ENCODE peak calls at places on chromosomes 7 and 10, in seven cellular contexts. One of them, this sample, is unnamed.
A peak's percentile ranks its signal among the peaks of the same experiment; 100 is the strongest.

GRCh38 chr7:70620333-70621055 is 511.4 kb upstream of the GALNT17 start:
- DNase-seq in H1: no peak
- DNase-seq in K562: no peak
- DNase-seq in SK-N-SH: no peak
- DNase-seq in GM12891: no peak
- DNase-seq in GM12878: no peak
- DNase-seq in HepG2: no peak
- DNase-seq in this sample: no peak

GRCh38 chr7:101691822-101692384 is 62.8 kb upstream of the MYL10 start:
- DNase-seq in HepG2: peak; percentile 38
- DNase-seq in GM12878: no peak
- DNase-seq in SK-N-SH: no peak
- DNase-seq in GM12891: no peak
- DNase-seq in H1: no peak
- DNase-seq in K562: no peak
- DNase-seq in this sample: no peak

GRCh38 chr7:13551503-13551902 is 438.0 kb downstream of the ETV1 start:
- DNase-seq in SK-N-SH: no peak
- DNase-seq in H1: no peak
- DNase-seq in GM12878: no peak
- DNase-seq in GM12891: no peak
- DNase-seq in K562: no peak
- DNase-seq in HepG2: no peak
- DNase-seq in this sample: no peak

GRCh38 chr7:34493752-34494151 is 164.3 kb upstream of the NPSR1 start:
- DNase-seq in SK-N-SH: no peak
- DNase-seq in HepG2: no peak
- DNase-seq in GM12891: no peak
- DNase-seq in K562: no peak
- DNase-seq in H1: no peak
- DNase-seq in GM12878: no peak
- DNase-seq in this sample: no peak

GRCh38 chr10:12728569-12728968 is 272.9 kb downstream of the CCDC3 start:
- DNase-seq in GM12891: no peak
- DNase-seq in K562: no peak
- DNase-seq in GM12878: no peak
- DNase-seq in HepG2: no peak
- DNase-seq in SK-N-SH: no peak
- DNase-seq in H1: no peak
- DNase-seq in this sample: no peak

GRCh38 chr7:134809611-134810010 is 30.2 kb downstream of the CALD1 start:
- DNase-seq in SK-N-SH: no peak
- DNase-seq in GM12891: no peak
- DNase-seq in GM12878: no peak
- DNase-seq in K562: no peak
- DNase-seq in HepG2: no peak
- DNase-seq in H1: no peak
- DNase-seq in this sample: no peak

GRCh38 chr10:59741048-59741447 is 12.2 kb downstream of the MRLN start:
- DNase-seq in HepG2: no peak
- DNase-seq in K562: no peak
- DNase-seq in H1: no peak
- DNase-seq in SK-N-SH: no peak
- DNase-seq in GM12878: no peak
- DNase-seq in GM12891: no peak
- DNase-seq in this sample: no peak

GRCh38 chr7:148918058-148918596 is 34.0 kb upstream of the EZH2 start:
- DNase-seq in GM12891: no peak
- DNase-seq in HepG2: no peak
- DNase-seq in SK-N-SH: no peak
- DNase-seq in H1: no peak
- DNase-seq in GM12878: no peak
- DNase-seq in K562: no peak
- DNase-seq in this sample: no peak

GRCh38 chr7:1748076-1748750 is 78.1 kb downstream of the ELFN1 start:
- DNase-seq in H1: no peak
- DNase-seq in GM12878: no peak
- DNase-seq in GM12891: no peak
- DNase-seq in HepG2: no peak
- DNase-seq in K562: no peak
- DNase-seq in SK-N-SH: no peak
- DNase-seq in this sample: no peak

GRCh38 chr7:5755704-5756131 is 25.7 kb downstream of the RNF216 start:
- DNase-seq in K562: peak; percentile 61
- DNase-seq in GM12878: no peak
- DNase-seq in SK-N-SH: no peak
- DNase-seq in H1: no peak
- DNase-seq in GM12891: no peak
- DNase-seq in HepG2: no peak
- DNase-seq in this sample: no peak

GRCh38 chr7:136509466-136509865 is 359.0 kb upstream of the CHRM2 start:
- DNase-seq in H1: no peak
- DNase-seq in GM12878: no peak
- DNase-seq in SK-N-SH: no peak
- DNase-seq in HepG2: no peak
- DNase-seq in GM12891: no peak
- DNase-seq in K562: no peak
- DNase-seq in this sample: no peak

GRCh38 chr7:6159097-6159483 is 113.3 kb downstream of the CYTH3 start:
- DNase-seq in GM12891: no peak
- DNase-seq in H1: no peak
- DNase-seq in GM12878: no peak
- DNase-seq in SK-N-SH: peak; percentile 65
- DNase-seq in HepG2: no peak
- DNase-seq in K562: no peak
- DNase-seq in this sample: no peak

GRCh38 chr10:71035511-71036278 is 147.3 kb upstream of the PCBD1 start:
- DNase-seq in H1: no peak
- DNase-seq in K562: no peak
- DNase-seq in HepG2: no peak
- DNase-seq in GM12878: no peak
- DNase-seq in GM12891: no peak
- DNase-seq in SK-N-SH: peak; percentile 73
- DNase-seq in this sample: no peak

GRCh38 chr10:131750171-131750895 is 150.5 kb upstream of the PPP2R2D start:
- DNase-seq in SK-N-SH: no peak
- DNase-seq in GM12878: no peak
- DNase-seq in HepG2: no peak
- DNase-seq in GM12891: no peak
- DNase-seq in H1: no peak
- DNase-seq in K562: no peak
- DNase-seq in this sample: no peak

GRCh38 chr7:101553018-101553770 is 75.9 kb downstream of the MYL10 start:
- DNase-seq in HepG2: no peak
- DNase-seq in GM12878: no peak
- DNase-seq in GM12891: no peak
- DNase-seq in SK-N-SH: peak; percentile 50
- DNase-seq in K562: peak; percentile 6
- DNase-seq in H1: no peak
- DNase-seq in this sample: no peak

GRCh38 chr10:113950268-113950667 is 93.4 kb upstream of the ADRB1 start:
- DNase-seq in HepG2: no peak
- DNase-seq in K562: no peak
- DNase-seq in H1: no peak
- DNase-seq in GM12878: no peak
- DNase-seq in GM12891: no peak
- DNase-seq in SK-N-SH: no peak
- DNase-seq in this sample: no peak

GRCh38 chr7:112572669-112573301 is 92.0 kb downstream of the LSMEM1 start:
- DNase-seq in K562: no peak
- DNase-seq in SK-N-SH: no peak
- DNase-seq in GM12891: no peak
- DNase-seq in GM12878: no peak
- DNase-seq in HepG2: peak; percentile 70
- DNase-seq in H1: no peak
- DNase-seq in this sample: no peak

GRCh38 chr7:2968616-2969397 is 74.9 kb downstream of the CARD11 start:
- DNase-seq in GM12891: no peak
- DNase-seq in SK-N-SH: no peak
- DNase-seq in HepG2: no peak
- DNase-seq in H1: no peak
- DNase-seq in GM12878: no peak
- DNase-seq in K562: no peak
- DNase-seq in this sample: no peak

GRCh38 chr7:159102681-159103381 is 41.8 kb downstream of the VIPR2 start:
- DNase-seq in SK-N-SH: peak; percentile 61
- DNase-seq in H1: no peak
- DNase-seq in HepG2: no peak
- DNase-seq in K562: no peak
- DNase-seq in GM12891: no peak
- DNase-seq in GM12878: no peak
- DNase-seq in this sample: no peak

GRCh38 chr10:126088144-126088543 is 191.8 kb downstream of the FANK1 start:
- DNase-seq in GM12891: no peak
- DNase-seq in SK-N-SH: peak; percentile 35
- DNase-seq in K562: no peak
- DNase-seq in GM12878: no peak
- DNase-seq in HepG2: no peak
- DNase-seq in H1: no peak
- DNase-seq in this sample: no peak

GRCh38 chr10:98168147-98168546 is 33.7 kb downstream of the R3HCC1L start:
- DNase-seq in GM12891: no peak
- DNase-seq in H1: no peak
- DNase-seq in GM12878: no peak
- DNase-seq in SK-N-SH: no peak
- DNase-seq in K562: no peak
- DNase-seq in HepG2: no peak
- DNase-seq in this sample: no peak

GRCh38 chr7:46397591-46397990 is 476.5 kb upstream of the IGFBP3 start:
- DNase-seq in SK-N-SH: no peak
- DNase-seq in HepG2: no peak
- DNase-seq in K562: no peak
- DNase-seq in GM12878: no peak
- DNase-seq in H1: no peak
- DNase-seq in GM12891: no peak
- DNase-seq in this sample: no peak

GRCh38 chr7:149865437-149865836 is 8.3 kb upstream of the ATP6V0E2 start:
- DNase-seq in K562: no peak
- DNase-seq in GM12878: no peak
- DNase-seq in SK-N-SH: no peak
- DNase-seq in HepG2: no peak
- DNase-seq in H1: no peak
- DNase-seq in GM12891: no peak
- DNase-seq in this sample: no peak

GRCh38 chr10:127940866-127941640 is 34.1 kb downstream of the PTPRE start:
- DNase-seq in SK-N-SH: no peak
- DNase-seq in GM12878: no peak
- DNase-seq in H1: no peak
- DNase-seq in GM12891: no peak
- DNase-seq in K562: no peak
- DNase-seq in HepG2: no peak
- DNase-seq in this sample: no peak

GRCh38 chr7:7970620-7971307 is 2.2 kb downstream of the GLCCI1 start:
- DNase-seq in H1: no peak
- DNase-seq in HepG2: no peak
- DNase-seq in K562: peak; percentile 16
- DNase-seq in GM12878: no peak
- DNase-seq in SK-N-SH: peak; percentile 46
- DNase-seq in GM12891: no peak
- DNase-seq in this sample: no peak

GRCh38 chr10:131839351-131839750 is 61.5 kb upstream of the PPP2R2D start:
- DNase-seq in GM12891: no peak
- DNase-seq in GM12878: no peak
- DNase-seq in SK-N-SH: no peak
- DNase-seq in HepG2: no peak
- DNase-seq in K562: no peak
- DNase-seq in H1: no peak
- DNase-seq in this sample: no peak

GRCh38 chr7:91569702-91570457 is 305.6 kb downstream of the FZD1 start:
- DNase-seq in GM12891: no peak
- DNase-seq in K562: no peak
- DNase-seq in GM12878: no peak
- DNase-seq in H1: no peak
- DNase-seq in SK-N-SH: no peak
- DNase-seq in HepG2: no peak
- DNase-seq in this sample: no peak

DNA sequence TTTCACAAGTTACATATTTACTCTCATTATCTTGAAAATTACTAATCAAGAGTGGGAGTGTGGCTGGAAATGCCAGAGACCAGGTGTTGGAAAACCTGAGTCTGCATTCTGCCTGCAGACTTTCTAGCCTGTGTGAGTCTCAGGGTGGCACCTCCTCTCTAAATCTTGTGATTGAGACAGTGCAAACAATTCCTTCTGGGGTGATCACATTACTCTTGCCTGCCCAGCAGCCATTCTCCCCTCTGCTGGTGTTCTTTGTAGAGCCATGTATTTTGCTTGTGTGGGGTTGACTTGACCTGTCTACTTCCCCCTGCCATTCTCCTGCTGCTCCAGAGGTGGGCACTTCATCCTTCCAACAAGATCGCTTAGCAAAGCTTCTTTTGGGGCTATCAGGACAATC is 101.1 kb downstream of the RAPGEF5 start:
- DNase-seq in K562: no peak
- DNase-seq in GM12891: no peak
- DNase-seq in GM12878: no peak
- DNase-seq in HepG2: no peak
- DNase-seq in SK-N-SH: no peak
- DNase-seq in H1: no peak
- DNase-seq in this sample: no peak
- TF ChIP-seq TAF1 in K562: no peak
- TF ChIP-seq TAF1 in GM12891: no peak
- TF ChIP-seq TAF1 in GM12878: no peak
- TF ChIP-seq TAF1 in HepG2: no peak
- TF ChIP-seq TAF1 in SK-N-SH: no peak
- TF ChIP-seq TAF1 in H1: no peak
- TF ChIP-seq TAF1 in this sample: no peak

GRCh38 chr10:121168513-121169216 is 317.5 kb downstream of the WDR11 start:
- DNase-seq in GM12878: no peak
- DNase-seq in K562: no peak
- DNase-seq in SK-N-SH: no peak
- DNase-seq in GM12891: no peak
- DNase-seq in HepG2: no peak
- DNase-seq in H1: peak; percentile 51
- DNase-seq in this sample: no peak
- TF ChIP-seq POLR2AphosphoS5 in GM12878: no peak
- TF ChIP-seq POLR2AphosphoS5 in K562: no peak
- TF ChIP-seq POLR2AphosphoS5 in SK-N-SH: no peak
- TF ChIP-seq POLR2AphosphoS5 in GM12891: no peak
- TF ChIP-seq POLR2AphosphoS5 in HepG2: no peak
- TF ChIP-seq POLR2AphosphoS5 in H1: no peak
- TF ChIP-seq POLR2AphosphoS5 in this sample: no peak

GRCh38 chr10:87868277-87868676 is 4.9 kb downstream of the PTEN start:
- DNase-seq in GM12891: no peak
- DNase-seq in H1: no peak
- DNase-seq in SK-N-SH: no peak
- DNase-seq in HepG2: no peak
- DNase-seq in GM12878: no peak
- DNase-seq in K562: no peak
- DNase-seq in this sample: no peak
- TF ChIP-seq TAF1 in GM12891: no peak
- TF ChIP-seq TAF1 in H1: no peak
- TF ChIP-seq TAF1 in SK-N-SH: no peak
- TF ChIP-seq TAF1 in HepG2: no peak
- TF ChIP-seq TAF1 in GM12878: no peak
- TF ChIP-seq TAF1 in K562: no peak
- TF ChIP-seq TAF1 in this sample: no peak

DNA sequence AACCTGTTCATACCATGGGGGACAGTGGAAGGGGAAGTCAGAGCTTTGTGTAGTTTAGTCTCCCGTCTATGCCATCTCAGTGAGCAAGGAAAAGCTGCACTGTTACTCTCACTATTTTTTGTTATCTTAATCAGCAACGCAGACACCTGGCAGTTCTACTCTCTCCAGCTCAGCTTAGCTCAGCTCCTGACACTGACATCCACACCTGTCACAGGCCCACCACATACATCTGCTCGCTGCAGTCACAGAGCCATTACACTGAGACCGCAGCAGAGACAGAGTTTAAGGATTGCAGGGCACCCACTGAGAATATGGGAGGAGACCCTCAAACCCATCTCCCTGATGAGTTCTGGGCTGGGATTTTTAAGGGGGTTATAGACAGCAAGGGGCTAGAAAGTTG is 257.3 kb upstream of the AKR1E2 start:
- DNase-seq in GM12891: no peak
- DNase-seq in H1: no peak
- DNase-seq in HepG2: no peak
- DNase-seq in GM12878: no peak
- DNase-seq in K562: no peak
- DNase-seq in SK-N-SH: no peak
- DNase-seq in this sample: no peak
- TF ChIP-seq POLR2AphosphoS5 in GM12891: no peak
- TF ChIP-seq POLR2AphosphoS5 in H1: no peak
- TF ChIP-seq POLR2AphosphoS5 in HepG2: no peak
- TF ChIP-seq POLR2AphosphoS5 in GM12878: no peak
- TF ChIP-seq POLR2AphosphoS5 in K562: no peak
- TF ChIP-seq POLR2AphosphoS5 in SK-N-SH: no peak
- TF ChIP-seq POLR2AphosphoS5 in this sample: no peak